ENCODE peak calls at places on chromosomes 12 and 14, in nine cellular contexts. Q, J, H, T, U, P, W, C and E are unnamed samples.

GRCh38 chr12:53974084-53975018 is at the start of gene HOTAIR:
- DNase-seq in W (no peak), C (no peak), P (no peak), Q (no peak), T (no peak), U (peak), J (no peak), H (no peak), E (peak)

GRCh38 chr12:104292872-104293794 is 10.4 kb upstream of the EID3 start:
- DNase-seq in W (no peak), Q (no peak), C (peak), H (no peak), P (no peak), J (no peak), T (no peak), U (no peak), E (no peak)

GRCh38 chr14:73759183-73759713 is 45.1 kb upstream of the PNMA1 start:
- DNase-seq in H (peak), P (no peak), T (peak), C (peak), U (peak), W (no peak), Q (peak), J (peak), E (peak)

GRCh38 chr12:82694276-82694675 is 7.6 kb downstream of the TMTC2 start:
- DNase-seq in Q (no peak), P (no peak), J (no peak), T (no peak), W (no peak), H (no peak), C (no peak), U (no peak), E (no peak)

GRCh38 chr12:74043343-74043742 is 494.3 kb upstream of the ATXN7L3B start:
- DNase-seq in J (no peak), Q (no peak), H (no peak), P (no peak), U (peak), W (no peak), T (no peak), C (peak), E (no peak)

GRCh38 chr14:106790189-106791036 is 1264.0 kb downstream of the TMEM121 start:
- DNase-seq in Q (peak), U (no peak), P (no peak), J (no peak), C (peak), T (peak), H (peak), W (no peak), E (peak)

GRCh38 chr14:93090826-93091583 is 24.7 kb downstream of the ITPK1 start:
- DNase-seq in J (no peak), W (no peak), C (no peak), H (no peak), U (no peak), P (no peak), Q (peak), T (no peak), E (no peak)

GRCh38 chr12:124745891-124746570 is 117.6 kb downstream of the SCARB1 start:
- DNase-seq in J (peak), H (peak), T (peak), Q (peak), P (no peak), C (peak), U (peak), W (no peak), E (no peak)

GRCh38 chr12:84929486-84929885 is 16.9 kb upstream of the SLC6A15 start:
- DNase-seq in U (no peak), H (no peak), T (no peak), C (no peak), J (no peak), W (no peak), P (no peak), Q (no peak), E (no peak)

GRCh38 chr12:132495629-132496207 is 5.8 kb downstream of the FBRSL1 start:
- DNase-seq in Q (peak), P (no peak), C (no peak), H (no peak), T (no peak), W (no peak), J (no peak), U (no peak), E (no peak)

GRCh38 chr12:31406345-31406744 is 80.4 kb upstream of the SINHCAF start:
- DNase-seq in C (no peak), W (no peak), H (no peak), T (no peak), U (no peak), J (no peak), P (no peak), Q (no peak), E (peak)

GRCh38 chr14:105333020-105333490 is 18.5 kb downstream of the PACS2 start:
- DNase-seq in Q (no peak), P (no peak), C (no peak), T (no peak), W (no peak), H (peak), J (no peak), U (no peak), E (no peak)

GRCh38 chr12:66393890-66394289 is 91.6 kb downstream of the HELB start:
- DNase-seq in T (no peak), P (no peak), W (no peak), C (no peak), J (no peak), H (no peak), Q (no peak), U (no peak), E (no peak)

GRCh38 chr14:68359862-68360552 is 432.9 kb downstream of the ZFP36L1 start:
- DNase-seq in P (no peak), C (peak), J (peak), H (peak), Q (peak), U (peak), T (no peak), W (no peak), E (peak)

GRCh38 chr12:46919666-46920065 is 93.9 kb upstream of the SLC38A4 start:
- DNase-seq in P (no peak), W (no peak), C (no peak), J (no peak), U (no peak), Q (no peak), T (no peak), H (no peak), E (no peak)

GRCh38 chr14:105944632-105945610 is 418.5 kb downstream of the TMEM121 start:
- DNase-seq in P (no peak), Q (peak), C (peak), J (peak), U (no peak), H (peak), T (peak), W (no peak), E (peak)

GRCh38 chr12:66279127-66279712 is 23.1 kb upstream of the HELB start:
- DNase-seq in J (no peak), W (no peak), U (peak), C (peak), Q (no peak), P (no peak), H (no peak), T (peak), E (no peak)

GRCh38 chr12:84599539-84599938 is 313.1 kb downstream of the SLC6A15 start:
- DNase-seq in H (no peak), Q (no peak), U (peak), W (no peak), P (no peak), J (no peak), T (no peak), C (peak), E (no peak)

GRCh38 chr14:86961106-86961716 is 1031.8 kb downstream of the GALC start:
- DNase-seq in U (peak), H (no peak), W (no peak), P (no peak), J (no peak), C (peak), Q (no peak), T (peak), E (peak)
- TF ChIP-seq CTCF in U (peak), H (no peak), W (no peak), P (peak), J (no peak), C (peak), Q (no peak), T (peak), E (peak)

DNA sequence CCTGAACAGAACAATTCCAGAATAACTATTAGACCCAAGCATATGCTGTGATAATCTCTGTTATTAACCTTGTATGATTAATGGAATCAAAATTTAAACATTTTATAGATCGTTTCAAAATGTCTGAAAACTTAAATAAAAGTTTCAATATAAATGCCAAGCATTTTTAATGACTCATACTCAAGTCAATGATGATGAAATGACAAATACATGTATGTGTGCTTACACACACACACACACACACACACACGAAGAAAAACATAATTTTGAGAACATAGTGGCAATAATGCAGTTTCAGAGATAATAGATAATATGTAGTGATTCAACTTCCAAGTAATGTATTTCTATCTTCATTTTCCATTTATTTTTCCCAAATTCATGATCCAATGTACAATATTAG is 384.9 kb upstream of the FOXG1 start:
- DNase-seq in C (peak), J (no peak), Q (no peak), P (no peak), T (no peak), W (no peak), U (no peak), H (no peak), E (no peak)
- H3K4me3 ChIP-seq in C (no peak), J (no peak), Q (no peak), P (no peak), T (no peak), W (no peak), U (no peak), H (no peak), E (no peak)

DNA sequence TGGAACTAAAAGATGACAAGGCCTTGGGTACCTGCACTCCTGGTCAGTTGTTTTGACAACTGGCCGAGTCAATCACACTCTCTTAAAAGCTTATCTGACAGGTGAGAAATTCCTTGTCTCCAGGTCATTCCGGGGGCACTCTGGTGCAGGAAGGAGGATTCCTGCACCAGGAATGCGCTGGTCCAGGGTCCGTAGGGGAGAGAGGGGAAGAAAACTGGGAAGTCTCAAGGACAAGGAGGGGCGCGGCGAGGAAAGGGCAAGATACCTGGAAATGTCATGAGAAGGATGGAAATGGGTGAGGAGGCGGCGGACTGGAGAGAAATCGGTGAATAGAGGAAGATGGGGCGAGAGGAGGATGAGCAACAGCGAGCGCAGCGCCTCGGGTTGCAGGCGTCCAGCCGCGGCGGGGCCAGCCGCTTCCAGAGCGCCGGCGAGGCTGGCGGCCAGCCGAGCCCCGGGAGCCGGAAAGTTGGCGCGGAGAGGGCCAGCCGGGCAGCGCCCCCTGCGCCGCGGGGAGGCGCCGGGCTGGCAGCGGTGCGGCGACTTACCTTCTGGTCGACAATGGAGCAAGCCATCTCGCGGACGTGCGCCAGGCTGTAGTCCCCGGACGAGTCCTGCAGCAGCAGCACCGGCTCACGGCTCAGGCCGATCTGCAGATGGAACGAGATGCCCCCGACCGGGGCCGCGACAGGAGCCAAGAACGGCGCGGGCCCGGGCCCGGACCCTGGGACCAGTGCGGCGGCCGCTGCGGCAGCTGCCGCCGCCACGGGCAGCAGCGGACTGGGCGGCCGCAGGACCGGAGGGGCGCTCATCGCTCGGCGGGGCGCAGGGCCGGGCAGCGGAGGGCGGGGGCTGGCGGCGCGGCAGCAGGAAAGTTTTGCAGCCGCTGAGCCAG is 699 bp downstream of the PRKD1 start:
- DNase-seq in H (peak), P (no peak), W (no peak), U (peak), C (peak), Q (peak), J (peak), T (peak), E (no peak)
- TF ChIP-seq CTCF in H (peak), P (no peak), W (no peak), U (peak), C (no peak), Q (no peak), J (peak), T (no peak), E (no peak)

GRCh38 chr12:57479043-57479375 is 657 bp downstream of the ARHGAP9 start:
- DNase-seq in T (no peak), J (no peak), P (no peak), H (no peak), Q (no peak), U (no peak), C (no peak), W (no peak), E (peak)

GRCh38 chr12:57476993-57477709 is 2.5 kb downstream of the ARHGAP9 start:
- DNase-seq in T (no peak), H (no peak), U (no peak), J (no peak), W (no peak), P (no peak), Q (no peak), C (no peak), E (no peak)

GRCh38 chr12:57477710-57478681 is 1.7 kb downstream of the ARHGAP9 start:
- DNase-seq in P (no peak), C (peak), Q (no peak), H (no peak), J (no peak), T (peak), U (no peak), W (no peak), E (peak)

GRCh38 chr12:57481671-57482070 is 2.0 kb upstream of the ARHGAP9 start:
- DNase-seq in W (no peak), H (no peak), T (no peak), Q (no peak), P (no peak), U (no peak), J (no peak), C (no peak), E (no peak)

GRCh38 chr12:57479376-57480115 is at the start of gene ARHGAP9:
- DNase-seq in W (no peak), J (no peak), Q (no peak), T (no peak), U (no peak), C (no peak), H (peak), P (no peak), E (peak)
- H3K4me3 ChIP-seq in W (no peak), J (no peak), Q (no peak), T (no peak), U (no peak), C (no peak), H (peak), P (no peak), E (peak)

GRCh38 chr12:121232977-121233627 is 23.2 kb downstream of the P2RX4 start:
- DNase-seq in T (no peak), H (no peak), Q (no peak), P (no peak), C (no peak), J (no peak), W (no peak), U (no peak), E (no peak)
- TF ChIP-seq CTCF in T (no peak), H (no peak), Q (no peak), P (no peak), C (no peak), J (no peak), W (no peak), U (no peak), E (no peak)

DNA sequence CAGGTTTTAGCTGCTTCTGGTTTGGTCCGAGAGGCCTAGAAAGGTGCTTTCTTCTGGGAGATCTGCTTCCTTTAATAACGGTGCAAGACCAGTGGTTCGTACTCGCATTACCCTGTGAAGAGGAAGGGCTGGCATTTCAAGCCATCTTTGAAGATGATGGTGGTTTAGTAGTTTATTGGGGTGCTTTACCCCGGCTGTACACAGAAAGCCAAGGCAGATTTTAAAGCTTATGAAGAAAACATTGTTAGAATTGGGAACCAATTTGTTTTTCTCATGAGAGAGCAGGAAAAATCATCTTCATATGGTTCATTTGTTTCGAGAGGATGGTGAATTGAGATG is 3.6 kb downstream of the CCND2 start:
- DNase-seq in J (no peak), Q (no peak), H (no peak), W (no peak), U (no peak), P (no peak), C (no peak), T (no peak), E (no peak)
- H3K4me3 ChIP-seq in J (no peak), Q (no peak), H (no peak), W (no peak), U (no peak), P (no peak), C (no peak), T (no peak), E (no peak)